ENCODE peak calls at places on chromosomes 13 and 19, in nine cellular contexts. One of them, this sample, is unnamed.

GRCh38 chr19:34475026-34475974 is 6.3 kb upstream of the WTIP start:
- DNase-seq in stimulated activated CD8-positive, alpha-beta memory T cell treated with anti-CD3 and anti-CD28 coated beads, Interleukin-7, amount 100 ng/mL, for 1 hour: no peak
- DNase-seq in natural killer cell: no peak
- DNase-seq in GM12865: no peak
- DNase-seq in cardiac muscle cell: peak
- DNase-seq in NT2/D1: no peak
- DNase-seq in uterus: no peak
- DNase-seq in NB4: peak
- DNase-seq in anterior cingulate cortex: no peak
- DNase-seq in this sample: no peak

GRCh38 chr13:99987180-99988047 is 5.8 kb downstream of the ZIC2 start:
- DNase-seq in cardiac muscle cell: no peak
- DNase-seq in NB4: no peak
- DNase-seq in stimulated activated CD8-positive, alpha-beta memory T cell treated with anti-CD3 and anti-CD28 coated beads, Interleukin-7, amount 100 ng/mL, for 1 hour: no peak
- DNase-seq in NT2/D1: no peak
- DNase-seq in natural killer cell: no peak
- DNase-seq in uterus: no peak
- DNase-seq in anterior cingulate cortex: no peak
- DNase-seq in GM12865: no peak
- DNase-seq in this sample: no peak

GRCh38 chr19:37718357-37718756 is 1.2 kb downstream of the ZNF607 start:
- DNase-seq in anterior cingulate cortex: no peak
- DNase-seq in cardiac muscle cell: no peak
- DNase-seq in GM12865: no peak
- DNase-seq in NT2/D1: no peak
- DNase-seq in natural killer cell: no peak
- DNase-seq in stimulated activated CD8-positive, alpha-beta memory T cell treated with anti-CD3 and anti-CD28 coated beads, Interleukin-7, amount 100 ng/mL, for 1 hour: no peak
- DNase-seq in NB4: peak
- DNase-seq in uterus: no peak
- DNase-seq in this sample: no peak

GRCh38 chr13:98447881-98448641 is 128.8 kb downstream of the STK24 start:
- DNase-seq in anterior cingulate cortex: peak
- DNase-seq in NB4: peak
- DNase-seq in stimulated activated CD8-positive, alpha-beta memory T cell treated with anti-CD3 and anti-CD28 coated beads, Interleukin-7, amount 100 ng/mL, for 1 hour: no peak
- DNase-seq in uterus: peak
- DNase-seq in NT2/D1: peak
- DNase-seq in natural killer cell: no peak
- DNase-seq in cardiac muscle cell: peak
- DNase-seq in GM12865: peak
- DNase-seq in this sample: no peak

GRCh38 chr13:21898461-21898860 is 227.6 kb downstream of the FGF9 start:
- DNase-seq in NT2/D1: no peak
- DNase-seq in NB4: no peak
- DNase-seq in stimulated activated CD8-positive, alpha-beta memory T cell treated with anti-CD3 and anti-CD28 coated beads, Interleukin-7, amount 100 ng/mL, for 1 hour: no peak
- DNase-seq in uterus: no peak
- DNase-seq in cardiac muscle cell: no peak
- DNase-seq in anterior cingulate cortex: no peak
- DNase-seq in natural killer cell: no peak
- DNase-seq in GM12865: no peak
- DNase-seq in this sample: no peak

GRCh38 chr13:95323930-95324662 is 22.8 kb upstream of the ABCC4 start:
- DNase-seq in natural killer cell: no peak
- DNase-seq in uterus: no peak
- DNase-seq in cardiac muscle cell: no peak
- DNase-seq in stimulated activated CD8-positive, alpha-beta memory T cell treated with anti-CD3 and anti-CD28 coated beads, Interleukin-7, amount 100 ng/mL, for 1 hour: no peak
- DNase-seq in NT2/D1: no peak
- DNase-seq in GM12865: no peak
- DNase-seq in NB4: no peak
- DNase-seq in anterior cingulate cortex: no peak
- DNase-seq in this sample: no peak

GRCh38 chr19:11410682-11411081 is 8.4 kb downstream of the RGL3 start:
- DNase-seq in uterus: no peak
- DNase-seq in anterior cingulate cortex: no peak
- DNase-seq in cardiac muscle cell: no peak
- DNase-seq in stimulated activated CD8-positive, alpha-beta memory T cell treated with anti-CD3 and anti-CD28 coated beads, Interleukin-7, amount 100 ng/mL, for 1 hour: no peak
- DNase-seq in natural killer cell: no peak
- DNase-seq in NT2/D1: no peak
- DNase-seq in GM12865: no peak
- DNase-seq in NB4: peak
- DNase-seq in this sample: no peak

GRCh38 chr19:4380254-4380727 is 20.1 kb downstream of the SH3GL1 start:
- DNase-seq in NB4: no peak
- DNase-seq in uterus: peak
- DNase-seq in GM12865: peak
- DNase-seq in natural killer cell: no peak
- DNase-seq in cardiac muscle cell: no peak
- DNase-seq in NT2/D1: no peak
- DNase-seq in anterior cingulate cortex: no peak
- DNase-seq in stimulated activated CD8-positive, alpha-beta memory T cell treated with anti-CD3 and anti-CD28 coated beads, Interleukin-7, amount 100 ng/mL, for 1 hour: no peak
- DNase-seq in this sample: no peak

GRCh38 chr13:98839826-98840769 is 87.6 kb upstream of the SLC15A1 start:
- DNase-seq in GM12865: peak
- DNase-seq in uterus: peak
- DNase-seq in anterior cingulate cortex: peak
- DNase-seq in NT2/D1: peak
- DNase-seq in natural killer cell: no peak
- DNase-seq in NB4: peak
- DNase-seq in cardiac muscle cell: peak
- DNase-seq in stimulated activated CD8-positive, alpha-beta memory T cell treated with anti-CD3 and anti-CD28 coated beads, Interleukin-7, amount 100 ng/mL, for 1 hour: no peak
- DNase-seq in this sample: no peak

GRCh38 chr13:80577951-80578670 is 237.2 kb upstream of the SPRY2 start:
- DNase-seq in cardiac muscle cell: no peak
- DNase-seq in GM12865: no peak
- DNase-seq in stimulated activated CD8-positive, alpha-beta memory T cell treated with anti-CD3 and anti-CD28 coated beads, Interleukin-7, amount 100 ng/mL, for 1 hour: no peak
- DNase-seq in NB4: no peak
- DNase-seq in NT2/D1: peak
- DNase-seq in uterus: peak
- DNase-seq in anterior cingulate cortex: no peak
- DNase-seq in natural killer cell: no peak
- DNase-seq in this sample: no peak

GRCh38 chr19:4519521-4520277 is 1.4 kb upstream of the PLIN4 start:
- DNase-seq in NB4: no peak
- DNase-seq in GM12865: no peak
- DNase-seq in cardiac muscle cell: peak
- DNase-seq in uterus: peak
- DNase-seq in stimulated activated CD8-positive, alpha-beta memory T cell treated with anti-CD3 and anti-CD28 coated beads, Interleukin-7, amount 100 ng/mL, for 1 hour: no peak
- DNase-seq in anterior cingulate cortex: peak
- DNase-seq in NT2/D1: no peak
- DNase-seq in natural killer cell: no peak
- DNase-seq in this sample: peak

GRCh38 chr19:5172859-5173577 is 167.6 kb downstream of the PTPRS start:
- DNase-seq in NB4: peak
- DNase-seq in stimulated activated CD8-positive, alpha-beta memory T cell treated with anti-CD3 and anti-CD28 coated beads, Interleukin-7, amount 100 ng/mL, for 1 hour: no peak
- DNase-seq in GM12865: no peak
- DNase-seq in natural killer cell: no peak
- DNase-seq in cardiac muscle cell: peak
- DNase-seq in NT2/D1: no peak
- DNase-seq in anterior cingulate cortex: no peak
- DNase-seq in uterus: no peak
- DNase-seq in this sample: no peak

GRCh38 chr13:112733661-112734379 is 44.0 kb downstream of the ATP11A start:
- DNase-seq in anterior cingulate cortex: no peak
- DNase-seq in uterus: no peak
- DNase-seq in stimulated activated CD8-positive, alpha-beta memory T cell treated with anti-CD3 and anti-CD28 coated beads, Interleukin-7, amount 100 ng/mL, for 1 hour: no peak
- DNase-seq in cardiac muscle cell: no peak
- DNase-seq in NB4: no peak
- DNase-seq in natural killer cell: no peak
- DNase-seq in GM12865: no peak
- DNase-seq in NT2/D1: peak
- DNase-seq in this sample: no peak

GRCh38 chr19:45645068-45645630 is 6.0 kb upstream of the EML2 start:
- DNase-seq in NB4: peak
- DNase-seq in natural killer cell: no peak
- DNase-seq in NT2/D1: no peak
- DNase-seq in anterior cingulate cortex: peak
- DNase-seq in GM12865: no peak
- DNase-seq in stimulated activated CD8-positive, alpha-beta memory T cell treated with anti-CD3 and anti-CD28 coated beads, Interleukin-7, amount 100 ng/mL, for 1 hour: no peak
- DNase-seq in cardiac muscle cell: no peak
- DNase-seq in uterus: no peak
- DNase-seq in this sample: no peak

GRCh38 chr19:3356805-3357204 is 9.6 kb upstream of the NFIC start:
- DNase-seq in uterus: no peak
- DNase-seq in anterior cingulate cortex: no peak
- DNase-seq in cardiac muscle cell: no peak
- DNase-seq in stimulated activated CD8-positive, alpha-beta memory T cell treated with anti-CD3 and anti-CD28 coated beads, Interleukin-7, amount 100 ng/mL, for 1 hour: no peak
- DNase-seq in natural killer cell: no peak
- DNase-seq in NT2/D1: no peak
- DNase-seq in GM12865: no peak
- DNase-seq in NB4: no peak
- DNase-seq in this sample: no peak

GRCh38 chr19:56477429-56478338 is 539 bp upstream of the ZNF667 start:
- DNase-seq in stimulated activated CD8-positive, alpha-beta memory T cell treated with anti-CD3 and anti-CD28 coated beads, Interleukin-7, amount 100 ng/mL, for 1 hour: peak
- DNase-seq in NB4: no peak
- DNase-seq in GM12865: no peak
- DNase-seq in anterior cingulate cortex: peak
- DNase-seq in NT2/D1: peak
- DNase-seq in cardiac muscle cell: peak
- DNase-seq in uterus: peak
- DNase-seq in natural killer cell: peak
- DNase-seq in this sample: peak